ENCODE peak calls at places on chromosomes 1 and 21, in four cellular contexts. One of them, this sample, is unnamed.

GRCh38 chr1:90122679-90123340 is 127.9 kb downstream of the ZNF326 start:
- DNase-seq in AG09309: no peak
- DNase-seq in NCI-H1417: no peak
- DNase-seq in A172: no peak
- DNase-seq in this sample: no peak

GRCh38 chr1:175968486-175969182 is 225.2 kb upstream of the TNR start:
- DNase-seq in AG09309: peak
- DNase-seq in NCI-H1417: no peak
- DNase-seq in A172: no peak
- DNase-seq in this sample: no peak

GRCh38 chr1:117780981-117781475 is 148.4 kb downstream of the GDAP2 start:
- DNase-seq in AG09309: no peak
- DNase-seq in NCI-H1417: no peak
- DNase-seq in A172: no peak
- DNase-seq in this sample: no peak

GRCh38 chr1:90964444-90965035 is 57.3 kb downstream of the ZNF644 start:
- DNase-seq in AG09309: no peak
- DNase-seq in NCI-H1417: peak
- DNase-seq in A172: no peak
- DNase-seq in this sample: peak

GRCh38 chr1:234612352-234613127 is 2.6 kb upstream of the IRF2BP2 start:
- DNase-seq in AG09309: peak
- DNase-seq in NCI-H1417: peak
- DNase-seq in A172: peak
- DNase-seq in this sample: peak

GRCh38 chr1:99763956-99764355 is 2.5 kb downstream of the FRRS1 start:
- DNase-seq in AG09309: no peak
- DNase-seq in NCI-H1417: no peak
- DNase-seq in A172: no peak
- DNase-seq in this sample: peak

GRCh38 chr1:170929835-170930554 is 5.3 kb upstream of the MROH9 start:
- DNase-seq in AG09309: peak
- DNase-seq in NCI-H1417: peak
- DNase-seq in A172: peak
- DNase-seq in this sample: peak

GRCh38 chr1:220927442-220927841 is 48.2 kb downstream of the HLX start:
- DNase-seq in AG09309: no peak
- DNase-seq in NCI-H1417: peak
- DNase-seq in A172: peak
- DNase-seq in this sample: no peak

GRCh38 chr1:28642056-28642846 is 616 bp downstream of the TAF12 start:
- DNase-seq in AG09309: no peak
- DNase-seq in NCI-H1417: peak
- DNase-seq in A172: peak
- DNase-seq in this sample: peak

GRCh38 chr1:22245716-22246115 is 102.8 kb upstream of the WNT4 start:
- DNase-seq in AG09309: no peak
- DNase-seq in NCI-H1417: no peak
- DNase-seq in A172: no peak
- DNase-seq in this sample: no peak

GRCh38 chr1:77539510-77540142 is 142.8 kb downstream of the ZZZ3 start:
- DNase-seq in AG09309: peak
- DNase-seq in NCI-H1417: peak
- DNase-seq in A172: peak
- DNase-seq in this sample: peak

GRCh38 chr1:2416403-2416802 is 4.0 kb upstream of the PEX10 start:
- DNase-seq in AG09309: no peak
- DNase-seq in NCI-H1417: peak
- DNase-seq in A172: no peak
- DNase-seq in this sample: no peak

GRCh38 chr1:52139817-52140540 is 1.9 kb upstream of the ZFYVE9 start:
- DNase-seq in AG09309: peak
- DNase-seq in NCI-H1417: peak
- DNase-seq in A172: peak
- DNase-seq in this sample: peak

GRCh38 chr1:8318436-8318835 is 522 bp downstream of the SLC45A1 start:
- DNase-seq in AG09309: no peak
- DNase-seq in NCI-H1417: peak
- DNase-seq in A172: no peak
- DNase-seq in this sample: no peak

GRCh38 chr1:224528900-224529299 is 87.2 kb upstream of the CNIH3 start:
- DNase-seq in AG09309: no peak
- DNase-seq in NCI-H1417: no peak
- DNase-seq in A172: peak
- DNase-seq in this sample: no peak

GRCh38 chr1:202023033-202023433 is 12.6 kb downstream of the ELF3 start:
- DNase-seq in AG09309: no peak
- DNase-seq in NCI-H1417: peak
- DNase-seq in A172: peak
- DNase-seq in this sample: peak

GRCh38 chr1:153483776-153484175 is 23.3 kb upstream of the S100A7 start:
- DNase-seq in AG09309: no peak
- DNase-seq in NCI-H1417: peak
- DNase-seq in A172: no peak
- DNase-seq in this sample: no peak

GRCh38 chr1:116855788-116856187 is 53.9 kb upstream of the PTGFRN start:
- DNase-seq in AG09309: no peak
- DNase-seq in NCI-H1417: peak
- DNase-seq in A172: no peak
- DNase-seq in this sample: no peak

GRCh38 chr1:229470406-229471043 is 36.6 kb upstream of the ACTA1 start:
- DNase-seq in AG09309: no peak
- DNase-seq in NCI-H1417: no peak
- DNase-seq in A172: no peak
- DNase-seq in this sample: no peak

GRCh38 chr21:42258150-42258884 is 39.4 kb downstream of the ABCG1 start:
- DNase-seq in AG09309: no peak
- DNase-seq in NCI-H1417: peak
- DNase-seq in A172: peak
- DNase-seq in this sample: peak

GRCh38 chr21:30289414-30289813 is at the start of gene KRTAP25-1:
- DNase-seq in AG09309: no peak
- DNase-seq in NCI-H1417: no peak
- DNase-seq in A172: no peak
- DNase-seq in this sample: no peak